ENCODE peak calls at places on chromosomes 12 and 14, in seven cellular contexts. U, M, Y, L, D, G and O are unnamed samples.

GRCh38 chr12:113049976-113050742 is 6.4 kb upstream of the DTX1 start:
- DNase-seq in L (peak), Y (no peak), G (no peak), M (no peak), U (no peak), D (peak), O (no peak)

GRCh38 chr12:54228471-54228870 is 39.7 kb upstream of the SMUG1 start:
- DNase-seq in M (no peak), U (no peak), Y (no peak), D (no peak), L (no peak), G (no peak), O (no peak)

GRCh38 chr14:50237448-50237847 is 6.1 kb upstream of the SOS2 start:
- DNase-seq in Y (no peak), U (no peak), G (no peak), M (no peak), L (no peak), D (peak), O (no peak)

GRCh38 chr12:114190971-114191370 is 215.0 kb downstream of the TBX5 start:
- DNase-seq in G (no peak), Y (no peak), U (no peak), D (no peak), L (no peak), M (no peak), O (no peak)

GRCh38 chr12:727321-727720 is 25.1 kb upstream of the WNK1 start:
- DNase-seq in Y (no peak), G (no peak), M (no peak), L (no peak), U (peak), D (no peak), O (no peak)

GRCh38 chr12:4286771-4287317 is 13.3 kb downstream of the CCND2 start:
- DNase-seq in M (no peak), L (no peak), Y (no peak), G (no peak), U (no peak), D (no peak), O (no peak)

GRCh38 chr14:20262642-20263128 is 23.6 kb downstream of the OR11H4 start:
- DNase-seq in D (peak), G (peak), Y (no peak), L (peak), M (no peak), U (peak), O (no peak)

GRCh38 chr12:60421741-60422140 is 825.9 kb downstream of the SLC16A7 start:
- DNase-seq in D (no peak), M (no peak), L (no peak), G (no peak), Y (no peak), U (peak), O (no peak)

GRCh38 chr12:83042441-83043215 is 355.9 kb downstream of the TMTC2 start:
- DNase-seq in D (no peak), G (no peak), L (peak), M (no peak), Y (no peak), U (no peak), O (no peak)

GRCh38 chr14:70685480-70686197 is 43.9 kb downstream of the TTC9 start:
- DNase-seq in M (no peak), D (no peak), U (peak), G (no peak), L (no peak), Y (no peak), O (no peak)

DNA sequence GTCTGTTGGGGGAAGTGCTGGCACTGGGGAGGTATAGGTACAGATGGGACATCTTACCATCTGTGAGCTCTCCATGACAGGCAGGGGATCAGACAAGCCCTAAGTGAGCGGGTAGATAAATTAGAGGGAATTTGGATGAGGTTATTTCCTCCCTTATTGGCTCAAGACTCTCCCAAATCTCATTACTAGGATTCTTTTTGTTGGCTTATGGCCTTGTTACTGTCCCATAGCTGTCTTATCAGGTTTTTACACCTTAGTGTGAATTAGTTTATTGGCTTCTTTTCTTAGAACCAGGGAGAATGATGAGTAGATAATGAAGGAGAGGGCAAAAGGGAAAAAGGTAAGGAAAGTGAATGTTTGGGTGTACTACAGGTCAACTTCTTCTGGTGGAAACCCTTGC is 191.1 kb upstream of the PRICKLE1 start:
- DNase-seq in D (no peak), Y (no peak), L (no peak), M (no peak), U (no peak), G (no peak), O (no peak)
- TF ChIP-seq CTCF in D (no peak), Y (no peak), L (no peak), M (no peak), U (no peak), G (no peak), O (no peak)

DNA sequence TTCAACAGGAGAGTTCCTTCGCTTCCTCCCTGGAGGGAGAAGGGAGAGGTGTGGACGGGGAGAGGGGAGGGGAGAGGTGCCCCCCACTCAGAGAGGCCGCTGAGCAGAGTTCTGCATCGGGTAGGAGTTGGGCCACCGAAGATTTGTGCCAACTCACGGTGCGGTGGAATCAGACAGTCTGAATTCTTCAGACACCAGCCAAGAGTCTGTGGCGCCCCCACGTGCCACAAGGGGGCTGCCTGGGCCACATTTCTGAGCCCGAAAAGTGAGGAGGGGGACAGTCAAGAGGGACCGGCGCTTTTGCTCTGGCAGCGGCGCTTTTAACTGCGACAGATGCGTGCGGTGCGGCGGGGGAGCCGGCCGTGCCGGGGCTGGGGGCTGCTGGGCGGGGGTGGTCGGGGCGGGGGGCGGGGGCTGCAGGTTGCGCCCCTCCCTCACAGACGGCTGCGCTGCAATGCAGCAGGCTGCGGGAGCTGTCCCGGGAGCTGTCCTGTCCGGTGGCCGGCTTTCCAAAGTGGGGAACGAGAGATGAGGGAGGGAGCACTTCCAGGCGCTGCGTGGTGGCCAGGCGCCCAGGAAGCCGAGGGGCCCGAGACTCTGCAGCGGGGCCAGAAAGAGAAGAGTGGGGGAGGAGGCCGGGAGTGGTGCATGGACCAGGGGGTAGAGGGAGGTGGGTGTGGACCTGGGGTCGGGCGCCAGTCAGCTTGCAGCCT is 941 bp upstream of the RTL1 start:
- DNase-seq in Y (no peak), M (peak), D (no peak), L (no peak), G (no peak), U (no peak), O (peak)
- TF ChIP-seq CTCF in Y (no peak), M (peak), D (no peak), L (peak), G (no peak), U (peak), O (peak)

GRCh38 chr12:104793280-104793679 is 164.8 kb downstream of the SLC41A2 start:
- DNase-seq in U (no peak), Y (no peak), G (no peak), D (no peak), M (no peak), L (peak), O (no peak)
- TF ChIP-seq CTCF in U (no peak), Y (no peak), G (no peak), D (no peak), M (no peak), L (no peak), O (no peak)

DNA sequence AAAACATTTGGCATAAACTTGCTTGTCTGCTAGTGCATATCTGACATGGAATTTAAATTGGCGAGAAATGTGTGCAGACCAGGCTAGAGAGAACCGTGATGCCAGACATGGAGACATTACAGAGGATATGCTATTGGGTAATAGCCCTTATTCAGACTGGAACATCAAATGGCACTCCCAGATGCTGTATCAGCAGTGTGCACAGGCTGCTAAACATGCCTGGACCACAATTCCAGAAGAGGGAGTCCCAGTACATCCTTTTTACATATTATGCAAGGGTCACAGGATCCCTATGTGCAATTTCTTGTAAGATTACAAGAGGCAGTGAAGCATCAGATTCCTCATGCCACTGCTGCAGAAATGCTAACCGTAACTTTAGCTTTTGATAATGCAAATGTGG is 354.5 kb upstream of the FOXG1 start:
- DNase-seq in D (no peak), G (no peak), M (no peak), L (peak), Y (no peak), U (peak), O (no peak)
- TF ChIP-seq CTCF in D (no peak), G (no peak), M (no peak), L (peak), Y (no peak), U (peak), O (no peak)

GRCh38 chr14:52015411-52016030 is 26.2 kb downstream of the RTRAF start:
- DNase-seq in U (no peak), L (no peak), G (no peak), D (no peak), M (no peak), Y (no peak), O (no peak)
- TF ChIP-seq CTCF in U (peak), L (peak), G (peak), D (no peak), M (peak), Y (no peak), O (peak)